ENCODE peak calls at places on chromosomes 3 and 15, in five cellular contexts. H, C, X, Y and D are unnamed samples.

GRCh38 chr3:44439499-44440295 is 37.8 kb downstream of the ZNF445 start:
- DNase-seq in H (no peak), C (no peak), Y (peak), X (peak), D (peak)

GRCh38 chr3:4721511-4721911 is 228.4 kb downstream of the ITPR1 start:
- DNase-seq in Y (no peak), H (no peak), C (peak), X (no peak), D (peak)

GRCh38 chr3:170809021-170809974 is 60.7 kb downstream of the RPL22L1 start:
- DNase-seq in C (peak), X (no peak), Y (no peak), H (peak), D (peak)

GRCh38 chr15:43067717-43068461 is 37.9 kb downstream of the UBR1 start:
- DNase-seq in X (no peak), C (no peak), H (no peak), Y (no peak), D (peak)

GRCh38 chr15:44033894-44034293 is 161.2 kb downstream of the FRMD5 start:
- DNase-seq in C (peak), X (no peak), Y (no peak), H (no peak), D (peak)

GRCh38 chr3:8220291-8220690 is 281.3 kb upstream of the LMCD1 start:
- DNase-seq in Y (no peak), C (no peak), X (no peak), H (no peak), D (peak)

GRCh38 chr3:78690806-78691205 is 1077.0 kb downstream of the ROBO1 start:
- DNase-seq in H (no peak), Y (no peak), C (no peak), X (no peak), D (peak)

GRCh38 chr3:135072431-135072830 is 277.4 kb downstream of the EPHB1 start:
- DNase-seq in H (no peak), X (no peak), Y (no peak), C (no peak), D (no peak)

GRCh38 chr15:95448531-95449210 is 881.8 kb upstream of the NR2F2 start:
- DNase-seq in C (peak), X (no peak), H (no peak), Y (no peak), D (peak)

GRCh38 chr3:99663981-99664380 is 25.6 kb downstream of the COL8A1 start:
- DNase-seq in Y (no peak), H (no peak), C (no peak), X (no peak), D (no peak)

GRCh38 chr3:191003742-191004141 is 141.2 kb upstream of the GMNC start:
- DNase-seq in H (no peak), X (no peak), C (no peak), Y (no peak), D (no peak)

GRCh38 chr15:39313467-39313866 is 267.4 kb upstream of the THBS1 start:
- DNase-seq in C (no peak), H (no peak), X (no peak), Y (no peak), D (no peak)

GRCh38 chr3:77303943-77304778 is 264.3 kb downstream of the ROBO2 start:
- DNase-seq in X (no peak), H (no peak), C (no peak), Y (no peak), D (no peak)

GRCh38 chr15:40053234-40054055 is 14.5 kb upstream of the SRP14 start:
- DNase-seq in Y (no peak), H (no peak), X (no peak), C (no peak), D (no peak)

GRCh38 chr3:29822051-29822450 is 541.2 kb downstream of the RBMS3 start:
- DNase-seq in Y (no peak), C (no peak), H (no peak), X (no peak), D (peak)

GRCh38 chr3:149575213-149575961 is 82.4 kb downstream of the WWTR1 start:
- DNase-seq in Y (peak), H (peak), X (no peak), C (peak), D (peak)

GRCh38 chr3:18830087-18830486 is 318.2 kb upstream of the KCNH8 start:
- DNase-seq in H (no peak), C (no peak), Y (no peak), X (no peak), D (no peak)

GRCh38 chr3:45132568-45133211 is 13.5 kb downstream of the CDCP1 start:
- DNase-seq in X (no peak), C (no peak), Y (no peak), H (no peak), D (peak)

GRCh38 chr3:104245981-104246380 is 1120.7 kb upstream of the ALCAM start:
- DNase-seq in X (no peak), C (no peak), H (no peak), Y (no peak), D (no peak)

GRCh38 chr3:197692641-197693040 is 44.1 kb downstream of the RUBCN start:
- DNase-seq in X (no peak), H (no peak), Y (no peak), C (no peak), D (no peak)